ENCODE peak calls at places on chromosomes 11 and 22, in seven cellular contexts. G is left ventricle myocardium inferior, C is tibial artery, M is mucosa of descending colon, P is tibial nerve, A is cardiac muscle cell, Q is fibroblast of mammary gland. Z is an unnamed sample.

GRCh38 chr22:47017245-47017644 is 254.8 kb downstream of the TBC1D22A start:
- DNase-seq in G (no peak), Q (no peak), A (no peak), C (peak; percentile 40), P (no peak), M (no peak), Z (no peak)

GRCh38 chr11:2655834-2656622 is 43.8 kb downstream of the KCNQ1OT1 start:
- DNase-seq in Q (peak; percentile 42), A (no peak), C (no peak), G (no peak), M (no peak), P (no peak), Z (no peak)

GRCh38 chr11:128315933-128316332 is 271.4 kb downstream of the ETS1 start:
- DNase-seq in A (no peak), G (no peak), Q (no peak), M (no peak), C (no peak), P (no peak), Z (no peak)

GRCh38 chr11:126716456-126717083 is 284.0 kb downstream of the KIRREL3 start:
- DNase-seq in A (peak; percentile 43), Q (peak; percentile 42), M (no peak), P (no peak), C (no peak), G (no peak), Z (no peak)

GRCh38 chr22:35987487-35987886 is 41.1 kb downstream of the RBFOX2 start:
- DNase-seq in A (no peak), C (no peak), Q (peak; percentile 85), G (no peak), P (no peak), M (no peak), Z (no peak)

GRCh38 chr22:31082606-31083376 is 1.7 kb downstream of the SMTN start:
- DNase-seq in C (peak; percentile 92), P (no peak), A (peak; percentile 61), G (peak; percentile 79), Q (peak; percentile 77), M (peak; percentile 86), Z (no peak)

GRCh38 chr11:17574799-17575144 is 27.7 kb downstream of the OTOG start:
- DNase-seq in Q (no peak), G (no peak), P (no peak), C (no peak), M (no peak), A (no peak), Z (no peak)

GRCh38 chr22:29740216-29740615 is 20.4 kb downstream of the CABP7 start:
- DNase-seq in Q (no peak), G (no peak), P (no peak), C (no peak), A (no peak), M (no peak), Z (no peak)

GRCh38 chr11:111541209-111542061 is 915 bp downstream of the LAYN start:
- DNase-seq in C (peak; percentile 72), G (peak; percentile 46), P (no peak), M (peak; percentile 48), Q (peak; percentile 74), A (peak; percentile 36), Z (no peak)

GRCh38 chr11:74636633-74637184 is 44.3 kb downstream of the POLD3 start:
- DNase-seq in C (no peak), G (no peak), P (no peak), A (no peak), Q (peak; percentile 92), M (no peak), Z (no peak)

GRCh38 chr11:6606471-6607189 is 3.1 kb downstream of the ILK start:
- DNase-seq in M (peak; percentile 92), Q (peak; percentile 92), G (peak; percentile 95), A (peak; percentile 96), C (peak; percentile 98), P (peak; percentile 92), Z (peak; percentile 92)

GRCh38 chr11:86486261-86487030 is 111.8 kb downstream of the CCDC81 start:
- DNase-seq in G (no peak), M (no peak), A (no peak), Q (no peak), C (peak; percentile 84), P (no peak), Z (no peak)

DNA sequence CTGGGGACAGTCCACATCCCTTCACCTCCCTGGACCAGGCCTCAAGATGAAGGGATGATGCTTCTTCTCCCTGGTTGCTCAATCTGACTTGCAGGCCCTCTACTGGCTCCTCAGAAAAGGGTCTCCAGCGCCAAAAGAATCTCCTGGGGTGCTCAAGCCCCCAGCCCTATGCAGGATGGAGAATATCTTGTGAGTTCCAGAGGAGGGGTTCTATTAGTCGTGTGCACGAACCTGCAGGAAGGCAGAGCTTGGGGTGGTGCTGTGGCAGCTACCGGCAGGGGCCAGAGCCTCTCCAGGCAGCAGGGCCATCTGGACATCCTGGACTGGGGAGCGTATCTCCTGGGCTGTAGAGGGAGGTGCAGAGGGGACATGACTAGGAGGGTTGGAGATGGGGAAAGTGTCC is 1339.5 kb downstream of the BRD1 start:
- DNase-seq in Q (no peak), G (no peak), C (peak; percentile 42), A (no peak), M (no peak), P (no peak), Z (no peak)
- TF ChIP-seq CTCF in Q (no peak), G (no peak), C (no peak), A (no peak), M (no peak), P (no peak), Z (peak; percentile 49)

DNA sequence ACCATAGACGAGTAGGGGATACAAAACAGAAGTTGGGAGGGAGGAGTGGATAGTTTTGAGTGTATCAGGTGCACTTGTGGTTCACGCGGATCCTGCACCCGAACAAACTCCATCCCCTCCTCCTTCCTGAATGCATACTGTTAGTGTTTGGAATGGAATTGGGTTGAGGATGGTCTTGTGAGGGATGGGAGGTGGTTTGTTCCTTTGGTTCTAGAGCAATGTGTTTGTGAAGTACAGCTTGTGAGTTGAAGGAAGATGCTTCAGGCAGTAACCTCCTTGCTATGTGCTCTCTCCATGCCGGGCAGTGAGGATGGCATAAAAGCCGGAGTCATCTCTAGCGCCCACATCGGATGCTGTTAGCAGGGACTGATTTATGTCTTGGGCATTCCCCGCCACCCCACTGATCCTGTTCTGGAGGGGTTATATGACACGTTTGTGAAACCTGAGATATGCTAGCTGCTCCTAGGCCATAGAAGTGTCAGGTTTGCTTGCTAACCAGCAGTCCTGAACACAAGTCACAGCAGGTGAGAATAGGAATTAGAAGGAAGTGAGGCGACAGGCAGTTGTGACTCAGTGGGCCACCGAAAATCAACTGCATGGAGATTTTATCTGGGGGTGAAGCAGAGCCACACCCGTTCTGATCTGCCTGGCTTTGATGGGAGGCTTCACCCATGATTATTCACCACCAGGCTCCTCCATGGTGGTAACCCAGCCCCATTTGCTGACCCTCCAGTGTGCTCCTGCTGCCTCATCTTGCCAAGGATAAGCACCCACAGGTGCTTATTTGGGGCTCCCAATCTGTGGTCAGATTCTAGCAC is 2.2 kb downstream of the BCR start:
- DNase-seq in G (no peak), A (peak; percentile 43), Q (no peak), M (peak; percentile 34), P (no peak), C (no peak), Z (no peak)
- TF ChIP-seq CTCF in G (no peak), A (no peak), Q (no peak), M (no peak), P (no peak), C (no peak), Z (no peak)

GRCh38 chr11:55942785-55943392 is 6.7 kb upstream of the OR5I1 start:
- DNase-seq in Q (peak; percentile 43), C (no peak), M (no peak), G (no peak), A (peak; percentile 64), P (no peak), Z (no peak)
- TF ChIP-seq CTCF in Q (peak; percentile 37), C (no peak), M (no peak), G (peak; percentile 48), A (peak; percentile 31), P (peak; percentile 31), Z (peak; percentile 58)

GRCh38 chr11:8532475-8532874 is 61.6 kb downstream of the STK33 start:
- DNase-seq in M (no peak), G (no peak), Q (no peak), C (no peak), A (no peak), P (no peak), Z (no peak)

GRCh38 chr11:8527939-8528338 is 66.1 kb downstream of the STK33 start:
- DNase-seq in P (no peak), C (no peak), Q (no peak), A (peak; percentile 5), G (no peak), M (no peak), Z (no peak)

GRCh38 chr11:8533332-8533731 is 60.7 kb downstream of the STK33 start:
- DNase-seq in Q (no peak), A (no peak), G (no peak), C (no peak), M (no peak), P (no peak), Z (no peak)

GRCh38 chr11:8531982-8532381 is 62.0 kb downstream of the STK33 start:
- DNase-seq in M (no peak), A (no peak), P (no peak), C (no peak), Q (no peak), G (no peak), Z (no peak)

DNA sequence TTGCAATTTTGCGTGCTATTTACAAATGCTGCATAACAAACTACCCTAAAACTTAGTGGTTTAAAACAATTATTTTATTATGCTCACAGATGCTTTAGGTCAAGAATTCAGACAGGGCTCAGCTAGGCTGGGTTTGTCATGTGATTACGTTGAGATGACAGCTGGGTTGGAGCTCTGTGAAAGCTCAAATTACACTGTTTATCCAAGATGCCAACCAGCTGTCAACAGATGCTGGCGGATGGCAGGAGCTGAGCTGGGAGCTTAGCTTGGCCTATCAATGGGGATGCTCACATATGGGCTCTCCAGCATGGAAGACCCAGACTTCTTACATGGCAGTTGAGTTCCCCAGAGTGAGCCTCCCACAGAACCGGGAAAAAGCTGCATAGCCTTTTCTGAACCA is 62.7 kb downstream of the STK33 start:
- DNase-seq in A (peak; percentile 43), P (no peak), Q (peak; percentile 1), C (no peak), M (no peak), G (peak; percentile 44), Z (no peak)
- TF ChIP-seq CTCF in A (no peak), P (no peak), Q (no peak), C (no peak), M (no peak), G (no peak), Z (no peak)

GRCh38 chr11:72222907-72223614 is 1.5 kb upstream of the INPPL1 start:
- DNase-seq in P (peak; percentile 87), C (peak; percentile 98), M (peak; percentile 97), Q (peak; percentile 76), G (peak; percentile 96), A (peak; percentile 98), Z (peak; percentile 98)
- TF ChIP-seq CTCF in P (peak; percentile 43), C (peak; percentile 20), M (peak; percentile 18), Q (no peak), G (peak; percentile 66), A (peak; percentile 33), Z (peak; percentile 60)